ENCODE peak calls at places on chromosomes 13 and 19, in five cellular contexts. P, I, T, A and L are unnamed samples.

GRCh38 chr13:29946093-29946492 is 95.7 kb upstream of the UBL3 start:
- DNase-seq in A (no peak), T (no peak), P (no peak), I (peak; percentile 22), L (no peak)

GRCh38 chr19:14081797-14082674 is 3.5 kb downstream of the C19orf67 start:
- DNase-seq in T (no peak), P (peak; percentile 34), I (peak; percentile 77), A (peak; percentile 61), L (no peak)

GRCh38 chr19:28492201-28492600 is 720.8 kb downstream of the UQCRFS1 start:
- DNase-seq in P (no peak), T (no peak), A (no peak), I (no peak), L (no peak)

GRCh38 chr19:295687-296370 is 4.6 kb upstream of the PLPP2 start:
- DNase-seq in I (no peak), P (no peak), T (no peak), A (no peak), L (no peak)

GRCh38 chr13:49374585-49375290 is 69.1 kb downstream of the CAB39L start:
- DNase-seq in P (no peak), A (no peak), I (no peak), T (no peak), L (no peak)

GRCh38 chr19:50341091-50341564 is 12.0 kb upstream of the KCNC3 start:
- DNase-seq in P (no peak), I (no peak), T (no peak), A (no peak), L (no peak)

GRCh38 chr13:40315416-40316064 is 350.9 kb downstream of the FOXO1 start:
- DNase-seq in P (no peak), T (no peak), A (no peak), I (no peak), L (no peak)

GRCh38 chr13:54373211-54373610 is 1344.6 kb downstream of the OLFM4 start:
- DNase-seq in P (peak; percentile 33), I (no peak), T (no peak), A (no peak), L (peak; percentile 23)

GRCh38 chr13:53250272-53250875 is 221.8 kb downstream of the OLFM4 start:
- DNase-seq in P (peak; percentile 93), A (peak; percentile 96), T (peak; percentile 47), I (no peak), L (no peak)

GRCh38 chr19:35229601-35230000 is 1.1 kb upstream of the FAM187B start:
- DNase-seq in I (no peak), P (no peak), T (no peak), A (no peak), L (no peak)

GRCh38 chr19:6777434-6777833 is 4.9 kb downstream of the VAV1 start:
- DNase-seq in A (no peak), P (no peak), I (no peak), T (no peak), L (no peak)

GRCh38 chr13:21979156-21979819 is 308.4 kb downstream of the FGF9 start:
- DNase-seq in T (no peak), A (no peak), I (no peak), P (no peak), L (no peak)

GRCh38 chr19:10112895-10113591 is 1.6 kb downstream of the P2RY11 start:
- DNase-seq in P (peak; percentile 62), T (no peak), I (no peak), A (peak; percentile 68), L (peak; percentile 86)

GRCh38 chr13:95123726-95124125 is 177.5 kb downstream of the ABCC4 start:
- DNase-seq in T (no peak), P (no peak), A (no peak), I (no peak), L (no peak)

GRCh38 chr19:2249010-2249866 is at the start of gene AMH:
- DNase-seq in I (no peak), P (no peak), A (no peak), T (no peak), L (no peak)

GRCh38 chr13:78998736-78999135 is 339.8 kb upstream of the OBI1 start:
- DNase-seq in P (no peak), I (no peak), A (peak; percentile 93), T (no peak), L (no peak)

GRCh38 chr13:20812890-20813289 is 39.1 kb upstream of the EEF1AKMT1 start:
- DNase-seq in A (peak; percentile 69), P (no peak), I (no peak), T (no peak), L (no peak)

GRCh38 chr13:21124853-21125252 is 51.5 kb downstream of the SKA3 start:
- DNase-seq in I (no peak), T (no peak), P (peak; percentile 63), A (peak; percentile 94), L (no peak)

GRCh38 chr13:113863511-113864302 is at the start of gene GAS6:
- DNase-seq in P (peak; percentile 79), I (peak; percentile 83), T (no peak), A (no peak), L (peak; percentile 57)

GRCh38 chr13:92346046-92346445 is 880.6 kb upstream of the GPC6 start:
- DNase-seq in P (peak; percentile 17), I (no peak), A (no peak), T (no peak), L (no peak)

GRCh38 chr13:28438598-28439334 is 56.2 kb downstream of the FLT1 start:
- DNase-seq in P (no peak), T (no peak), I (no peak), A (no peak), L (peak; percentile 36)

GRCh38 chr19:18488403-18488723 is 33.5 kb downstream of the ELL start:
- DNase-seq in T (no peak), A (no peak), I (no peak), P (no peak), L (no peak)

GRCh38 chr13:111897846-111898215 is 169.1 kb upstream of the SOX1 start:
- DNase-seq in P (no peak), I (no peak), T (no peak), A (no peak), L (no peak)